ENCODE peak calls at places on chromosomes 1 and 21, in four cellular contexts. Q, W, T and A are unnamed samples.

GRCh38 chr1:244660595-244660994 is 7.7 kb downstream of the DESI2 start:
- DNase-seq in Q (no peak), W (no peak), T (no peak), A (no peak)

GRCh38 chr1:115063238-115063901 is 25.9 kb downstream of the TSPAN2 start:
- DNase-seq in Q (no peak), W (no peak), T (no peak), A (no peak)

GRCh38 chr1:86156571-86157455 is at the start of gene COL24A1:
- DNase-seq in Q (peak), W (no peak), T (peak), A (no peak)

GRCh38 chr1:53246261-53247134 is 8.2 kb upstream of the MAGOH start:
- DNase-seq in Q (no peak), W (no peak), T (no peak), A (no peak)

GRCh38 chr1:236147521-236148470 is 5.5 kb downstream of the GPR137B start:
- DNase-seq in Q (no peak), W (no peak), T (no peak), A (no peak)

GRCh38 chr1:156749429-156750118 is 1.9 kb downstream of the HDGF start:
- DNase-seq in Q (no peak), W (peak), T (peak), A (no peak)

GRCh38 chr21:29613021-29613420 is 314.3 kb downstream of the BACH1 start:
- DNase-seq in Q (no peak), W (no peak), T (peak), A (no peak)

GRCh38 chr1:94418664-94419655 is 771 bp downstream of the ABCD3 start:
- DNase-seq in Q (peak), W (no peak), T (peak), A (no peak)

GRCh38 chr1:228089520-228090380 is 7.2 kb downstream of the ARF1 start:
- DNase-seq in Q (no peak), W (no peak), T (no peak), A (no peak)
- TF ChIP-seq USF2 in Q (no peak), W (no peak), T (no peak), A (no peak)

GRCh38 chr1:174077755-174078490 is 55.8 kb upstream of the RC3H1 start:
- DNase-seq in Q (no peak), W (no peak), T (no peak), A (no peak)

GRCh38 chr1:174072546-174072945 is 50.4 kb upstream of the RC3H1 start:
- DNase-seq in Q (no peak), W (no peak), T (no peak), A (no peak)

GRCh38 chr1:174075245-174075692 is 53.1 kb upstream of the RC3H1 start:
- DNase-seq in Q (no peak), W (no peak), T (no peak), A (no peak)

GRCh38 chr1:174070614-174071013 is 48.5 kb upstream of the RC3H1 start:
- DNase-seq in Q (no peak), W (no peak), T (no peak), A (no peak)

GRCh38 chr1:174074757-174075156 is 52.6 kb upstream of the RC3H1 start:
- DNase-seq in Q (no peak), W (no peak), T (no peak), A (no peak)
- TF ChIP-seq CREM in Q (no peak), W (no peak), T (no peak), A (no peak)

GRCh38 chr1:232617237-232617636 is 12.7 kb downstream of the SIPA1L2 start:
- DNase-seq in Q (no peak), W (no peak), T (no peak), A (no peak)

GRCh38 chr1:232615401-232615800 is 14.5 kb downstream of the SIPA1L2 start:
- DNase-seq in Q (no peak), W (no peak), T (no peak), A (no peak)

GRCh38 chr1:232611834-232612233 is 18.1 kb downstream of the SIPA1L2 start:
- DNase-seq in Q (peak), W (no peak), T (no peak), A (no peak)

GRCh38 chr1:232614811-232615210 is 15.1 kb downstream of the SIPA1L2 start:
- DNase-seq in Q (no peak), W (no peak), T (no peak), A (no peak)

DNA sequence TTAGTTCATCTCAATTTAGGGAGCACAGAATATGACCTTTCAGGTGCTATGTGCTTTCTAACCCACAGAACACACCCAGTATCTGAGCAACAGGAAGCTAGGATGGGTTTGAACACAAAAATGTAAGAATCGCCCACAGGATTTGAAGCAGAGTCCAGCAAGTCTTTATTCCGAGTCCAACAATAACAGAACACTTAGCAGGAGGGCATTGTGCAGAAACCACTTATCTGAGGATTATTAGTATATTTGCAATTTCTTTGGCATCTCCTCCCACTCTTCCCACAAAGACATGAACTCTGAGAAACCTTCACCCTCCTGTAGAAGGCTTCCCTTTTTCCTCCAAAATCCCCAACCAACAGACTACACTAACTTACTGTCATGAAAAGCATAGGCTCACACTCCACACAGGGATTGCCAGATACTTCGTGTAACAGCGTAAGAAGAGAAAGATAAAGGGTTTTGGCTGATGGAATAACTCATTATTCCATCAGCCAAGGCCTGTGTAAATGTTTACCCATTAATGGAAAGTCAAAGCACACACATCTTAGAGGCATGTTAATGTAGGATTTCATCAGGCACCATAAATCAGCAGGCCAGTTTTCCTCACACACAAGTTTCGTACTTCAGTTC is 16.1 kb downstream of the SIPA1L2 start:
- DNase-seq in Q (no peak), W (no peak), T (no peak), A (no peak)
- TF ChIP-seq USF2 in Q (no peak), W (no peak), T (no peak), A (no peak)

GRCh38 chr1:90394247-90394646 is 322.9 kb downstream of the BARHL2 start:
- DNase-seq in Q (no peak), W (no peak), T (no peak), A (no peak)
- TF ChIP-seq CREM in Q (no peak), W (no peak), T (no peak), A (no peak)

DNA sequence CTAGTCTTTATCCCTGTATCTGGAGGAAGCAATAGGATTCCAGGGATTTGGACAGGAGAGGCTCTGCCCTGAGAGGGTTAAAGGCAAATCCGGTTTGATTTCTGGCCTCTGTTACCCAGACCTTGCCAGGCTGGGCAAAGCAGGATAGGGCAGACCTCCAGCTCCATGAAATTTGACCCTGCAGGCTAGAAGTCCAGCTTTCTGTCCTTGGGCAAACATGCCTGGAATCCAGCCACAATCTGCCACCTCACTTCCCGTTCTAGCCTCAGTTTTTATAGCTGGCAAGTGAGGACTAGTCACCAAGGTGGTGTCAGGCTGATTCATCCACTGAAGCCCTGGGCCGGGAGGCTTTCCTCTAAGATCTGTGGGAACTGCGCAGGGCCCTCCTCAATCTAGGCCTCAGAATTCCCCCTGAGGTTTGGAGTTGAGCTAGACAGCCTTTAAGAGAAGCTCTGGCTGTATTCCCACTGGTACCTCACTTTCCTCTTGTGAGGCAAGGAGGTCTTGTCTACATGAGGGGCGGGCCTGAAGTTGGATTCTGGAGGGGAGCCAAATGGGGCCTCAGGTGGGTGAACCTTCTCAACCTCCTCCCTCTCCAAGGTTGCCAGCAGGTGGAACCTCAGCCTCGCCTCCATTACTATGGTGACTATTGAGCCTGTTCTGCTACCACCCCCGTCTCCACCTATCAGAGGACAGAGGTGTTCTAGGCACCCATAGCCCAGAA is 7.0 kb upstream of the P3R3URF start:
- DNase-seq in Q (no peak), W (peak), T (no peak), A (no peak)
- TF ChIP-seq USF2 in Q (no peak), W (no peak), T (no peak), A (no peak)